ENCODE peak calls at places on chromosomes 13 and 19, in four cellular contexts. S, Z, M and F are unnamed samples.

GRCh38 chr19:18278521-18279265 is 2.7 kb downstream of the JUND start:
- DNase-seq in S (peak), Z (no peak), M (peak), F (no peak)

GRCh38 chr13:46041335-46041934 is 11.1 kb downstream of the ZC3H13 start:
- DNase-seq in S (no peak), Z (no peak), M (no peak), F (no peak)

GRCh38 chr13:80928241-80928640 is 587.3 kb upstream of the SPRY2 start:
- DNase-seq in S (no peak), Z (no peak), M (no peak), F (no peak)

GRCh38 chr19:1469200-1469935 is 9.6 kb downstream of the C19orf25 start:
- DNase-seq in S (no peak), Z (no peak), M (peak), F (no peak)

GRCh38 chr13:39132286-39132685 is 94.0 kb downstream of the NHLRC3 start:
- DNase-seq in S (no peak), Z (no peak), M (no peak), F (no peak)

GRCh38 chr13:114212096-114212495 is 22.6 kb upstream of the CDC16 start:
- DNase-seq in S (peak), Z (no peak), M (no peak), F (peak)

GRCh38 chr19:5172859-5173577 is 167.6 kb downstream of the PTPRS start:
- DNase-seq in S (peak), Z (peak), M (no peak), F (peak)

GRCh38 chr13:93472897-93473296 is 246.3 kb downstream of the GPC6 start:
- DNase-seq in S (no peak), Z (no peak), M (no peak), F (no peak)

GRCh38 chr19:55678121-55678671 is 3.2 kb downstream of the EPN1 start:
- DNase-seq in S (no peak), Z (no peak), M (no peak), F (no peak)

GRCh38 chr13:50248537-50249521 is 233.6 kb downstream of the KCNRG start:
- DNase-seq in S (no peak), Z (no peak), M (no peak), F (no peak)

GRCh38 chr19:3507371-3508120 is 1.4 kb downstream of the FZR1 start:
- DNase-seq in S (peak), Z (no peak), M (peak), F (no peak)

GRCh38 chr19:52748336-52748950 is 13.6 kb upstream of the ZNF611 start:
- DNase-seq in S (peak), Z (peak), M (no peak), F (peak)

GRCh38 chr19:30076101-30076551 is 134.1 kb downstream of the URI1 start:
- DNase-seq in S (no peak), Z (no peak), M (no peak), F (no peak)

GRCh38 chr13:50626031-50626643 is 217.4 kb downstream of the DLEU7 start:
- DNase-seq in S (no peak), Z (no peak), M (no peak), F (no peak)

GRCh38 chr13:111599791-111600190 is 279.3 kb downstream of the TEX29 start:
- DNase-seq in S (no peak), Z (no peak), M (no peak), F (no peak)

GRCh38 chr13:20608438-20609020 is 41.6 kb downstream of the IFT88 start:
- DNase-seq in S (no peak), Z (no peak), M (no peak), F (no peak)